ENCODE peak calls at places on chromosomes 7 and 10, in seven cellular contexts. R is midbrain; T is left cardiac atrium; G is amygdala; X is GM04504; A is HuH-7.5; J is activated CD8-positive, alpha-beta memory T cell treated with anti-CD3 and anti-CD28 coated beads for 48 hours. D is an unnamed sample.
A peak's percentile ranks its signal among the peaks of the same experiment; 100 is the strongest.

GRCh38 chr7:144255471-144255897 is 9.1 kb downstream of the OR2A7 start:
- DNase-seq in R (no peak), T (no peak), G (no peak), X (no peak), A (peak; percentile 0), J (no peak), D (no peak)

GRCh38 chr10:11520892-11521291 is 90.6 kb downstream of the USP6NL start:
- DNase-seq in R (no peak), T (no peak), G (no peak), X (no peak), A (no peak), J (no peak), D (no peak)

GRCh38 chr10:91682912-91683311 is 50.0 kb upstream of the PPP1R3C start:
- DNase-seq in R (no peak), T (no peak), G (no peak), X (no peak), A (no peak), J (no peak), D (no peak)

GRCh38 chr10:15805395-15806058 is 54.8 kb downstream of the MINDY3 start:
- DNase-seq in R (no peak), T (no peak), G (no peak), X (no peak), A (no peak), J (no peak), D (no peak)

GRCh38 chr7:1252543-1253090 is 19.9 kb downstream of the UNCX start:
- DNase-seq in R (no peak), T (no peak), G (no peak), X (no peak), A (no peak), J (no peak), D (no peak)

GRCh38 chr10:125113661-125114388 is 46.5 kb downstream of the CTBP2 start:
- DNase-seq in R (no peak), T (no peak), G (no peak), X (peak; percentile 52), A (no peak), J (no peak), D (no peak)

GRCh38 chr7:44162179-44162578 is 21.0 kb upstream of the MYL7 start:
- DNase-seq in R (no peak), T (no peak), G (no peak), X (no peak), A (no peak), J (no peak), D (no peak)

GRCh38 chr10:4662576-4663161 is 163.3 kb upstream of the AKR1E2 start:
- DNase-seq in R (no peak), T (no peak), G (no peak), X (no peak), A (no peak), J (no peak), D (no peak)

GRCh38 chr10:11530806-11531205 is 80.6 kb downstream of the USP6NL start:
- DNase-seq in R (no peak), T (no peak), G (no peak), X (no peak), A (no peak), J (no peak), D (no peak)

GRCh38 chr10:96955733-96956132 is 123.6 kb downstream of the LCOR start:
- DNase-seq in R (no peak), T (no peak), G (no peak), X (no peak), A (no peak), J (no peak), D (no peak)

GRCh38 chr10:63866075-63866746 is 345.0 kb downstream of the REEP3 start:
- DNase-seq in R (peak; percentile 68), T (peak; percentile 33), G (peak; percentile 24), X (peak; percentile 17), A (peak; percentile 26), J (peak; percentile 8), D (peak; percentile 74)

GRCh38 chr10:89374716-89375115 is 3.1 kb upstream of the IFIT1B start:
- DNase-seq in R (no peak), T (no peak), G (no peak), X (no peak), A (no peak), J (no peak), D (no peak)

GRCh38 chr7:53602817-53603418 is 567.5 kb downstream of the POM121L12 start:
- DNase-seq in R (no peak), T (no peak), G (no peak), X (no peak), A (no peak), J (no peak), D (no peak)

GRCh38 chr7:101698964-101699363 is 69.9 kb upstream of the MYL10 start:
- DNase-seq in R (no peak), T (no peak), G (no peak), X (no peak), A (no peak), J (no peak), D (no peak)

GRCh38 chr10:12214093-12214492 is 18.1 kb downstream of the CDC123 start:
- DNase-seq in R (no peak), T (no peak), G (no peak), X (no peak), A (no peak), J (no peak), D (no peak)

GRCh38 chr7:86939197-86939814 is 120.1 kb downstream of the ELAPOR2 start:
- DNase-seq in R (peak; percentile 80), T (no peak), G (no peak), X (peak; percentile 34), A (no peak), J (no peak), D (peak; percentile 62)

GRCh38 chr7:104804696-104805095 is 209.3 kb upstream of the KMT2E start:
- DNase-seq in R (no peak), T (no peak), G (no peak), X (no peak), A (no peak), J (no peak), D (no peak)

GRCh38 chr7:151174246-151175046 is 7.0 kb upstream of the GBX1 start:
- DNase-seq in R (no peak), T (peak; percentile 63), G (no peak), X (no peak), A (no peak), J (no peak), D (no peak)

GRCh38 chr10:3772349-3773222 is 12.4 kb downstream of the KLF6 start:
- DNase-seq in R (no peak), T (no peak), G (no peak), X (no peak), A (no peak), J (no peak), D (no peak)

GRCh38 chr10:70503776-70504175 is 25.2 kb downstream of the PALD1 start:
- DNase-seq in R (no peak), T (no peak), G (no peak), X (no peak), A (no peak), J (no peak), D (no peak)

GRCh38 chr10:51074238-51075028 is at the start of gene PRKG1:
- DNase-seq in R (peak; percentile 60), T (peak; percentile 86), G (peak; percentile 31), X (peak; percentile 69), A (peak; percentile 32), J (no peak), D (peak; percentile 68)

GRCh38 chr10:16991011-16991410 is 138.6 kb downstream of the CUBN start:
- DNase-seq in R (no peak), T (no peak), G (no peak), X (no peak), A (no peak), J (no peak), D (no peak)

GRCh38 chr10:663844-664243 is 25.6 kb downstream of the DIP2C start:
- DNase-seq in R (peak; percentile 85), T (no peak), G (no peak), X (no peak), A (no peak), J (no peak), D (peak; percentile 31)

GRCh38 chr10:114408112-114408967 is 4.0 kb upstream of the AFAP1L2 start:
- DNase-seq in R (no peak), T (no peak), G (no peak), X (no peak), A (no peak), J (no peak), D (no peak)

GRCh38 chr7:16765436-16765859 is 11.9 kb downstream of the TSPAN13 start:
- DNase-seq in R (no peak), T (no peak), G (no peak), X (no peak), A (no peak), J (no peak), D (no peak)

GRCh38 chr10:110923856-110924493 is 4.6 kb downstream of the SHOC2 start:
- DNase-seq in R (no peak), T (no peak), G (no peak), X (no peak), A (no peak), J (no peak), D (no peak)